ENCODE peak calls at places on chromosomes 12 and 14, in seven cellular contexts. One of them, this sample, is unnamed.

GRCh38 chr14:64289571-64289970 is 4.6 kb downstream of the ESR2 start:
- DNase-seq in nephron progenitor cell: no peak
- DNase-seq in NCI-H2081: no peak
- DNase-seq in activated CD4-positive, alpha-beta T cell treated with anti-CD3 and anti-CD28 coated beads, Interleukin-2, amount 50 U/mL, for 48 hours: no peak
- DNase-seq in psoas muscle: no peak
- DNase-seq in nucleus accumbens: no peak
- DNase-seq in HEK293T: no peak
- DNase-seq in this sample: no peak

GRCh38 chr14:20578784-20579502 is 8.9 kb downstream of the RNASE11 start:
- DNase-seq in activated CD4-positive, alpha-beta T cell treated with anti-CD3 and anti-CD28 coated beads, Interleukin-2, amount 50 U/mL, for 48 hours: no peak
- DNase-seq in psoas muscle: no peak
- DNase-seq in HEK293T: no peak
- DNase-seq in nucleus accumbens: no peak
- DNase-seq in nephron progenitor cell: no peak
- DNase-seq in NCI-H2081: no peak
- DNase-seq in this sample: no peak

GRCh38 chr12:3537916-3538690 is 47.1 kb downstream of the PRMT8 start:
- DNase-seq in nucleus accumbens: no peak
- DNase-seq in HEK293T: no peak
- DNase-seq in nephron progenitor cell: no peak
- DNase-seq in NCI-H2081: no peak
- DNase-seq in psoas muscle: no peak
- DNase-seq in activated CD4-positive, alpha-beta T cell treated with anti-CD3 and anti-CD28 coated beads, Interleukin-2, amount 50 U/mL, for 48 hours: no peak
- DNase-seq in this sample: no peak

GRCh38 chr12:12070674-12071661 is at the start of gene BCL2L14:
- DNase-seq in nucleus accumbens: no peak
- DNase-seq in nephron progenitor cell: no peak
- DNase-seq in NCI-H2081: no peak
- DNase-seq in HEK293T: no peak
- DNase-seq in activated CD4-positive, alpha-beta T cell treated with anti-CD3 and anti-CD28 coated beads, Interleukin-2, amount 50 U/mL, for 48 hours: peak
- DNase-seq in psoas muscle: no peak
- DNase-seq in this sample: peak

GRCh38 chr12:27785882-27786570 is 6.0 kb upstream of the MANSC4 start:
- DNase-seq in psoas muscle: no peak
- DNase-seq in nucleus accumbens: no peak
- DNase-seq in NCI-H2081: peak
- DNase-seq in nephron progenitor cell: no peak
- DNase-seq in HEK293T: no peak
- DNase-seq in activated CD4-positive, alpha-beta T cell treated with anti-CD3 and anti-CD28 coated beads, Interleukin-2, amount 50 U/mL, for 48 hours: no peak
- DNase-seq in this sample: no peak

GRCh38 chr12:120725659-120726509 is at the start of gene ACADS:
- DNase-seq in activated CD4-positive, alpha-beta T cell treated with anti-CD3 and anti-CD28 coated beads, Interleukin-2, amount 50 U/mL, for 48 hours: peak
- DNase-seq in nucleus accumbens: peak
- DNase-seq in nephron progenitor cell: peak
- DNase-seq in HEK293T: peak
- DNase-seq in psoas muscle: peak
- DNase-seq in NCI-H2081: peak
- DNase-seq in this sample: peak

GRCh38 chr12:110585231-110585799 is 2.2 kb upstream of the PPTC7 start:
- DNase-seq in HEK293T: no peak
- DNase-seq in NCI-H2081: no peak
- DNase-seq in activated CD4-positive, alpha-beta T cell treated with anti-CD3 and anti-CD28 coated beads, Interleukin-2, amount 50 U/mL, for 48 hours: peak
- DNase-seq in psoas muscle: no peak
- DNase-seq in nucleus accumbens: no peak
- DNase-seq in nephron progenitor cell: no peak
- DNase-seq in this sample: peak

GRCh38 chr12:124413401-124413800 is 118.5 kb downstream of the RFLNA start:
- DNase-seq in psoas muscle: peak
- DNase-seq in nephron progenitor cell: no peak
- DNase-seq in nucleus accumbens: peak
- DNase-seq in NCI-H2081: no peak
- DNase-seq in activated CD4-positive, alpha-beta T cell treated with anti-CD3 and anti-CD28 coated beads, Interleukin-2, amount 50 U/mL, for 48 hours: no peak
- DNase-seq in HEK293T: no peak
- DNase-seq in this sample: no peak

GRCh38 chr12:1500095-1500801 is 94.1 kb downstream of the FBXL14 start:
- DNase-seq in activated CD4-positive, alpha-beta T cell treated with anti-CD3 and anti-CD28 coated beads, Interleukin-2, amount 50 U/mL, for 48 hours: no peak
- DNase-seq in nucleus accumbens: no peak
- DNase-seq in psoas muscle: peak
- DNase-seq in NCI-H2081: no peak
- DNase-seq in HEK293T: no peak
- DNase-seq in nephron progenitor cell: no peak
- DNase-seq in this sample: no peak

GRCh38 chr12:30243426-30243825 is 452.2 kb downstream of the IPO8 start:
- DNase-seq in HEK293T: no peak
- DNase-seq in NCI-H2081: no peak
- DNase-seq in psoas muscle: no peak
- DNase-seq in activated CD4-positive, alpha-beta T cell treated with anti-CD3 and anti-CD28 coated beads, Interleukin-2, amount 50 U/mL, for 48 hours: no peak
- DNase-seq in nephron progenitor cell: no peak
- DNase-seq in nucleus accumbens: no peak
- DNase-seq in this sample: no peak

GRCh38 chr14:27862684-27863083 is 903.9 kb upstream of the FOXG1 start:
- DNase-seq in nephron progenitor cell: no peak
- DNase-seq in HEK293T: no peak
- DNase-seq in NCI-H2081: no peak
- DNase-seq in activated CD4-positive, alpha-beta T cell treated with anti-CD3 and anti-CD28 coated beads, Interleukin-2, amount 50 U/mL, for 48 hours: no peak
- DNase-seq in psoas muscle: no peak
- DNase-seq in nucleus accumbens: no peak
- DNase-seq in this sample: no peak

GRCh38 chr14:21711360-21711961 is 37.8 kb upstream of the OR4E1 start:
- DNase-seq in activated CD4-positive, alpha-beta T cell treated with anti-CD3 and anti-CD28 coated beads, Interleukin-2, amount 50 U/mL, for 48 hours: no peak
- DNase-seq in nephron progenitor cell: peak
- DNase-seq in HEK293T: peak
- DNase-seq in NCI-H2081: peak
- DNase-seq in psoas muscle: no peak
- DNase-seq in nucleus accumbens: no peak
- DNase-seq in this sample: no peak

GRCh38 chr12:117134059-117134458 is 34.8 kb upstream of the TESC start:
- DNase-seq in nucleus accumbens: no peak
- DNase-seq in nephron progenitor cell: no peak
- DNase-seq in psoas muscle: no peak
- DNase-seq in HEK293T: no peak
- DNase-seq in activated CD4-positive, alpha-beta T cell treated with anti-CD3 and anti-CD28 coated beads, Interleukin-2, amount 50 U/mL, for 48 hours: peak
- DNase-seq in NCI-H2081: no peak
- DNase-seq in this sample: peak

GRCh38 chr14:105908481-105908911 is 382.1 kb downstream of the TMEM121 start:
- DNase-seq in activated CD4-positive, alpha-beta T cell treated with anti-CD3 and anti-CD28 coated beads, Interleukin-2, amount 50 U/mL, for 48 hours: no peak
- DNase-seq in NCI-H2081: no peak
- DNase-seq in psoas muscle: no peak
- DNase-seq in HEK293T: no peak
- DNase-seq in nucleus accumbens: no peak
- DNase-seq in nephron progenitor cell: no peak
- DNase-seq in this sample: no peak

GRCh38 chr14:39097159-39097558 is 5.9 kb downstream of the SEC23A start:
- DNase-seq in HEK293T: no peak
- DNase-seq in psoas muscle: no peak
- DNase-seq in nucleus accumbens: no peak
- DNase-seq in NCI-H2081: no peak
- DNase-seq in activated CD4-positive, alpha-beta T cell treated with anti-CD3 and anti-CD28 coated beads, Interleukin-2, amount 50 U/mL, for 48 hours: no peak
- DNase-seq in nephron progenitor cell: no peak
- DNase-seq in this sample: no peak

GRCh38 chr12:53550595-53550994 is 43.3 kb upstream of the NPFF start:
- DNase-seq in nucleus accumbens: no peak
- DNase-seq in psoas muscle: no peak
- DNase-seq in activated CD4-positive, alpha-beta T cell treated with anti-CD3 and anti-CD28 coated beads, Interleukin-2, amount 50 U/mL, for 48 hours: no peak
- DNase-seq in HEK293T: no peak
- DNase-seq in nephron progenitor cell: no peak
- DNase-seq in NCI-H2081: no peak
- DNase-seq in this sample: no peak

GRCh38 chr12:119786539-119786938 is 90.6 kb downstream of the CIT start:
- DNase-seq in HEK293T: no peak
- DNase-seq in NCI-H2081: no peak
- DNase-seq in nephron progenitor cell: no peak
- DNase-seq in psoas muscle: no peak
- DNase-seq in activated CD4-positive, alpha-beta T cell treated with anti-CD3 and anti-CD28 coated beads, Interleukin-2, amount 50 U/mL, for 48 hours: no peak
- DNase-seq in nucleus accumbens: no peak
- DNase-seq in this sample: no peak

GRCh38 chr14:71235865-71236264 is 328.6 kb downstream of the PCNX1 start:
- DNase-seq in nucleus accumbens: no peak
- DNase-seq in NCI-H2081: peak
- DNase-seq in psoas muscle: no peak
- DNase-seq in HEK293T: no peak
- DNase-seq in activated CD4-positive, alpha-beta T cell treated with anti-CD3 and anti-CD28 coated beads, Interleukin-2, amount 50 U/mL, for 48 hours: no peak
- DNase-seq in nephron progenitor cell: no peak
- DNase-seq in this sample: no peak

GRCh38 chr12:118220697-118221096 is 84.8 kb downstream of the PEBP1 start:
- DNase-seq in NCI-H2081: no peak
- DNase-seq in psoas muscle: no peak
- DNase-seq in nucleus accumbens: no peak
- DNase-seq in activated CD4-positive, alpha-beta T cell treated with anti-CD3 and anti-CD28 coated beads, Interleukin-2, amount 50 U/mL, for 48 hours: no peak
- DNase-seq in HEK293T: no peak
- DNase-seq in nephron progenitor cell: no peak
- DNase-seq in this sample: no peak

GRCh38 chr14:105082703-105083102 is 17.5 kb upstream of the GPR132 start:
- DNase-seq in psoas muscle: no peak
- DNase-seq in NCI-H2081: no peak
- DNase-seq in nephron progenitor cell: no peak
- DNase-seq in activated CD4-positive, alpha-beta T cell treated with anti-CD3 and anti-CD28 coated beads, Interleukin-2, amount 50 U/mL, for 48 hours: no peak
- DNase-seq in HEK293T: no peak
- DNase-seq in nucleus accumbens: no peak
- DNase-seq in this sample: no peak

GRCh38 chr14:98919431-98919830 is 352.6 kb downstream of the BCL11B start:
- DNase-seq in nephron progenitor cell: no peak
- DNase-seq in HEK293T: no peak
- DNase-seq in NCI-H2081: no peak
- DNase-seq in nucleus accumbens: no peak
- DNase-seq in activated CD4-positive, alpha-beta T cell treated with anti-CD3 and anti-CD28 coated beads, Interleukin-2, amount 50 U/mL, for 48 hours: no peak
- DNase-seq in psoas muscle: no peak
- DNase-seq in this sample: no peak

GRCh38 chr14:60922050-60922449 is 58.8 kb downstream of the TRMT5 start:
- DNase-seq in nephron progenitor cell: no peak
- DNase-seq in activated CD4-positive, alpha-beta T cell treated with anti-CD3 and anti-CD28 coated beads, Interleukin-2, amount 50 U/mL, for 48 hours: no peak
- DNase-seq in psoas muscle: no peak
- DNase-seq in NCI-H2081: peak
- DNase-seq in HEK293T: no peak
- DNase-seq in nucleus accumbens: no peak
- DNase-seq in this sample: no peak

GRCh38 chr14:83975435-83976222 is 1554.3 kb upstream of the FLRT2 start:
- DNase-seq in nucleus accumbens: no peak
- DNase-seq in NCI-H2081: no peak
- DNase-seq in HEK293T: no peak
- DNase-seq in nephron progenitor cell: peak
- DNase-seq in activated CD4-positive, alpha-beta T cell treated with anti-CD3 and anti-CD28 coated beads, Interleukin-2, amount 50 U/mL, for 48 hours: no peak
- DNase-seq in psoas muscle: peak
- DNase-seq in this sample: no peak

GRCh38 chr14:63483315-63483714 is 59.9 kb downstream of the PPP2R5E start:
- DNase-seq in activated CD4-positive, alpha-beta T cell treated with anti-CD3 and anti-CD28 coated beads, Interleukin-2, amount 50 U/mL, for 48 hours: no peak
- DNase-seq in nephron progenitor cell: no peak
- DNase-seq in nucleus accumbens: no peak
- DNase-seq in psoas muscle: no peak
- DNase-seq in NCI-H2081: no peak
- DNase-seq in HEK293T: no peak
- DNase-seq in this sample: no peak

GRCh38 chr14:79044894-79045624 is 874.9 kb downstream of the NRXN3 start:
- DNase-seq in nephron progenitor cell: peak
- DNase-seq in nucleus accumbens: peak
- DNase-seq in psoas muscle: no peak
- DNase-seq in NCI-H2081: peak
- DNase-seq in activated CD4-positive, alpha-beta T cell treated with anti-CD3 and anti-CD28 coated beads, Interleukin-2, amount 50 U/mL, for 48 hours: no peak
- DNase-seq in HEK293T: no peak
- DNase-seq in this sample: no peak

GRCh38 chr12:76688001-76688400 is 75.9 kb upstream of the ZDHHC17 start:
- DNase-seq in nephron progenitor cell: no peak
- DNase-seq in activated CD4-positive, alpha-beta T cell treated with anti-CD3 and anti-CD28 coated beads, Interleukin-2, amount 50 U/mL, for 48 hours: no peak
- DNase-seq in psoas muscle: no peak
- DNase-seq in nucleus accumbens: no peak
- DNase-seq in NCI-H2081: no peak
- DNase-seq in HEK293T: no peak
- DNase-seq in this sample: no peak

GRCh38 chr14:65070710-65071033 is 31.6 kb downstream of the MAX start:
- DNase-seq in NCI-H2081: peak
- DNase-seq in psoas muscle: no peak
- DNase-seq in nucleus accumbens: no peak
- DNase-seq in activated CD4-positive, alpha-beta T cell treated with anti-CD3 and anti-CD28 coated beads, Interleukin-2, amount 50 U/mL, for 48 hours: no peak
- DNase-seq in HEK293T: no peak
- DNase-seq in nephron progenitor cell: no peak
- DNase-seq in this sample: no peak